ENCODE peak calls at places on chromosomes 6 and 20, in eight cellular contexts. C, J, I, X, E, L, H and Q are unnamed samples.

GRCh38 chr20:52958206-52958605 is 14.0 kb upstream of the TSHZ2 start:
- DNase-seq in C (no peak), H (no peak), I (no peak), E (no peak), J (no peak), L (no peak), X (no peak), Q (no peak)

GRCh38 chr6:112343375-112343774 is 3.8 kb upstream of the RFPL4B start:
- DNase-seq in E (no peak), L (no peak), X (no peak), I (no peak), J (no peak), C (no peak), H (no peak), Q (no peak)

GRCh38 chr6:134663800-134664535 is 285.9 kb downstream of the ALDH8A1 start:
- DNase-seq in I (peak), H (peak), E (no peak), L (no peak), X (no peak), C (no peak), J (no peak), Q (no peak)

GRCh38 chr6:26304213-26305096 is 60.5 kb upstream of the BTN3A2 start:
- DNase-seq in X (peak), C (no peak), I (peak), L (no peak), J (peak), E (peak), H (peak), Q (no peak)

GRCh38 chr6:87074051-87074711 is 20.7 kb downstream of the CGA start:
- DNase-seq in I (no peak), X (no peak), E (no peak), L (no peak), H (no peak), C (peak), J (peak), Q (no peak)

GRCh38 chr6:37347177-37348145 is 6.3 kb upstream of the RNF8 start:
- DNase-seq in E (no peak), H (no peak), C (no peak), J (no peak), L (no peak), X (no peak), I (no peak), Q (no peak)

GRCh38 chr20:34907616-34908469 is 31.4 kb downstream of the ACSS2 start:
- DNase-seq in J (peak), E (peak), L (no peak), X (no peak), I (peak), H (no peak), C (peak), Q (no peak)

GRCh38 chr6:52081237-52081636 is 6.2 kb downstream of the PKHD1 start:
- DNase-seq in H (no peak), J (no peak), E (no peak), C (no peak), L (no peak), X (no peak), I (no peak), Q (no peak)

GRCh38 chr6:135568366-135568765 is 70.8 kb upstream of the AHI1 start:
- DNase-seq in I (peak), E (no peak), L (no peak), J (peak), H (no peak), C (no peak), X (peak), Q (no peak)

GRCh38 chr6:162785632-162786242 is 58.0 kb downstream of the PACRG start:
- DNase-seq in X (no peak), C (peak), L (no peak), J (no peak), I (peak), E (no peak), H (no peak), Q (no peak)

DNA sequence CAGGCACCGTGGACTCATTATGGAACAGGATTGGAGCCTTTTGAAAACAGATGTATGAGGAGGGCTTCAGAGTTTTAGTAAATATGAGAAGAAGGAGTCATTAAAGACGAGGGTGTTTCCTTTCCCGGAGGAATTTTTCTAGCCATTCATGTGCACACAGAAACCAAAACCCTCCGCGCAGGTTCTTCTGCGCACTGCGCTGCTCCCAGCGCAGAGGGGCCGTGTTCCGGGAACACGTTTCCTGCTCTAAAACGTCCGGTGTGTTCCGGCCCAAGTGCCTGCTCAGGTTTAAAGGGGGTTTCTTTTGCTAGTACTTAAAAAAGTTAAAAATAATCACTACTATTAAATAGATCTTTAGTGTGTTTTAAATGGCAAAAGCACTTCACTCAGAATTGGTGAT is 11.6 kb downstream of the GPR31 start:
- DNase-seq in E (no peak), H (no peak), I (no peak), J (no peak), L (no peak), C (no peak), X (no peak), Q (no peak)
- H3K4me3 ChIP-seq in E (no peak), H (no peak), I (no peak), J (no peak), L (no peak), C (no peak), X (no peak), Q (no peak)

DNA sequence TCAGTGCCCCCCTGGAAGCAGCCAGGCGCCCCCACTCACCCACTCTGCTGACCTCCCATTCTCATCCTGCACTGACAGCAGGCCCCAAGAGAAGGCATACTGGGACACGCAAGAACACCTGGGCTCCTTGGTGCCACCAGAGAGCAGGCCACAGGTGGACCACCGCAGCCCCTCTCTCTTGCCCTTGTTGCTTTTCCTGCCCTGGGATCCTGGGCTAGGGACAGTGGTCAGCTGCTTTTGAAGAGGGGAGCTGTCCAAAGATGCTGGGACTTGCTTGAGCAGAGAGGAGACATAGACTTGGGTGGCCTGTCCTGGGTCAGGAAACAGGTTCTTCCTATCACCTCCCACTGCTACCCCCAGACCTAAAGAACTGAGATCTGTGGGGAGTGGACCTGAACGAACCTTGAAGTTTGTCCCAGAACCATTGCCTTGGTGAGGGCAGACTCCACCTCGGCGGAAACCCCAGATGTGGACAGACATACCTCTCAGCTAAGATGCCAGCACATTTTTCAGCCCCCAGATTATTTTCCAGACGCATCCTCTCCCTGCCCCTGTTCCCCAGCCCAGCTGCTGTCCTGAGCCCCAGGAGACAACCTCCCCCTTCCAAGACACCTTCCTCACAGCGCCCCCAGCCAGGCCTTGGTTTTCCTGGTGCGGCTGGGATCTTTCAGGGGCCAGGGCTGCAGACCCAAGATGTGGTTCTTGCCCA is 1.1 kb downstream of the GLP1R start:
- DNase-seq in L (no peak), E (no peak), H (no peak), C (no peak), X (no peak), I (no peak), J (no peak), Q (no peak)
- H3K4me3 ChIP-seq in L (no peak), E (no peak), H (no peak), C (peak), X (no peak), I (no peak), J (no peak), Q (no peak)

GRCh38 chr6:116387374-116387773 is 16.6 kb downstream of the DSE start:
- DNase-seq in H (peak), X (no peak), J (no peak), C (no peak), I (peak), L (no peak), E (no peak), Q (no peak)
- H3K4me3 ChIP-seq in H (no peak), X (no peak), J (no peak), C (no peak), I (no peak), L (no peak), E (no peak), Q (no peak)

DNA sequence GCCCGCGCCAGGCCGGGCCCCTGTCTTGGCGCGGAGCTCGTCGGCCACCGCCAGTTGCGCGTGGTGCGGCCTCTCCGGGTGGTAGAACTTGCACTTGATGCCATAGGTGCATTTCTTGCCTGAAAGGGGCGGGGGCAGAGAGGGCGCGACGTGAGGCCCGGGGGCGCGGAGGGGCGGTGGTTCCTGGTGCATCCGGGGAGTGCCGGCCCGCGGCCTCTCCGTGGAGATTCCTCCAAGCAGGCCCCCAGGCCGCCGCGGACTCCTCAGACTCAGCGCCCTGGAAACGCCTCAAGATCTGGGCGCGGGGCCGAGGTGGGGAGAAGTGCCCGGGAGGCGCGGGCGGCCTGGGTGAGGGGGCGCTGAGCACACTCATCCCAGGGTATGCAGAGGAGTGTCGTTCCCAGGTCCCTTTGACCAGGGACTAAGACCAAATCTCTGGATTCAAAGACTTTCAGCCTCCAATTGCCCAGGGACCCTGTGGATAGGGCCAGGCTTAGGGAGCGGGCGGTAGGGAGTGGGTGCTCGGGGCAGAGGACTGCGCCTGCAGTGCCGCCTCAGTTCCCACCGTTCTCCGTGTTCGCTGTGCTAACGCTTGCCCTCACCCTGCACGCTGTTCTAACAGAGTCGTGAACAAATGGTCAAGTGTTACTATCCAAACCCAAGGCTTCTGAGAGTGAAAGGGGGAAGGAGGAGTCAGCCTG is 33.3 kb downstream of the ZC3H12D start:
- DNase-seq in C (peak), X (no peak), E (peak), H (no peak), L (peak), J (peak), I (peak), Q (no peak)
- H3K4me3 ChIP-seq in C (peak), X (peak), E (peak), H (no peak), L (peak), J (peak), I (no peak), Q (peak)

GRCh38 chr6:30076333-30076732 is 764 bp upstream of the RNF39 start:
- DNase-seq in X (no peak), H (no peak), E (no peak), I (no peak), L (no peak), C (no peak), J (no peak), Q (no peak)
- H3K4me3 ChIP-seq in X (no peak), H (no peak), E (no peak), I (no peak), L (no peak), C (no peak), J (no peak), Q (no peak)

DNA sequence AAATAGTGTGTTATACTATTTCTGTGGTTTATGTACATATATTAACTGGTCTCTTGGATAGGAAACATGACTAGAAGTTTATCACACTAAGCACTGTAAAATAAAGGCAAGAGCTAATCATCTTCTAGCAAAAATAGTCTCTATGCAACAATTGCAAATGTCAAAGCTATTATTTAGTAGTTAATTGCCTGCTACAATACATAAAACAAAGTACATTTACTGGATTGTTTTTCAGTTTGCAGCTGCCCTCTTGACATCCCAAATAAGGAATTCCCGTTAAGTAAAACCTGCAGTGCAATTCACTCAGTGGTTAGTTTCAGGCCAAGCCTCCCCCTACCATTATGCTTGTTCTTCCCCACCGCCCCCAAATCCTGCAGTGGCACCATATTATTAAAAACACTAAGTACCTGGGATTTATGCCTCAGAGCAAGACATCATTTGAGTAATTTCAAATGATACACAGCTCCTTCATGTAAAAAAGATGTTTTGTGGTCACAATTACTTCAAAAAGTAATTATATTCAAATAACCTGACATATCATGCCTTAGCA is 1.6 kb upstream of the ATP5F1E start:
- DNase-seq in L (no peak), J (no peak), C (no peak), E (no peak), H (no peak), I (no peak), X (no peak), Q (no peak)
- H3K4me3 ChIP-seq in L (no peak), J (no peak), C (no peak), E (no peak), H (no peak), I (no peak), X (no peak), Q (no peak)

DNA sequence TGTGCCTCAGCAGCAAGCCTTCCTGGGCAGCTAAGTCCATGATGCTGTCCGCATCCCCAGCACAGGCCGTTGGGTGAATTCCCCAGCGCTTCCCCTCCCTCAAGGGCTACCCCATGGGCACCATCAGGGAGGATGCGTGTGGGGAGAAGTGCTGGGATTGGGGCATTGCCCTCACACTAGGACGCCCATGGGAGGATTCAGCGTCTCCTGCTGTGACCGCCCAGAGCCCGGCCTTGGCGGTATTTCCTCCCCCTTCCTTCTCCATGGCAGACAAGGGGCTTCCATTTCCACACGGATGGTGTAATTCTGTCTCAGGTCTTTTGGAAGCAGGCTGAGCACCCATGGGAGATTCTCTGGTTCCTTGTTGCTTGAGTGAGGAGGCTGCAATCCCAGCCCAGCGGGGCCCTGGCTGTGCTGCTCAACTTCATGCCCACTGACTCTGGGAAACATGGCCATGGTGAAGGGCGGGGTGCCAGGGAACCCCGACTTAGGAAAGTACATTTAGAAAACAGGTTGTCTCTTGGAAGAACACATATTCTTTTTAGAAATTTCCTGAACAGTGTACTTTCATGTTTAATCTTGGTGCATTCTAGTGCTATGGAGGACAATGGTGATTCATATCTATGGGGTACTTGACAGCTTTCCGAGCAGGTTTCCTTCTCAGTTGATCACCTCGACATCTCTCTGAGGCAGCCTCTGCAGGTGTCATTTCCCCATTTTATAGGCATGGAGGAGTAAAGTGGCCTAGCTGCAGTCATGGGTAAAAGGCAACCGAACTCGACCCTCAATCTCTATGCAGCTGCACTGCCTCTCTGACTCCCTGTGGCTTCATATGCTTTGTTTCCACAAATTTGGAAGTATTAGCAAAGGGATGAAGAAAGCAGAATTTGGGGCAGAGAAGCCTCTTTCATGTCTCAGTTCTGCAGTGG is 178.2 kb upstream of the CST7 start:
- DNase-seq in I (no peak), L (no peak), C (no peak), E (no peak), H (no peak), X (no peak), J (no peak), Q (no peak)
- H3K4me3 ChIP-seq in I (no peak), L (no peak), C (no peak), E (no peak), H (no peak), X (no peak), J (no peak), Q (no peak)